ENCODE peak calls at places on chromosomes 12 and 14, in four cellular contexts. One of them, this sample, is unnamed.

GRCh38 chr14:54348001-54348611 is 48.7 kb upstream of the CDKN3 start:
- DNase-seq in cardiac muscle cell: peak; percentile 64
- DNase-seq in breast epithelium: no peak
- DNase-seq in fibroblast of lung: peak; percentile 64
- DNase-seq in this sample: no peak

GRCh38 chr14:95227279-95227860 is 70.0 kb upstream of the DICER1 start:
- DNase-seq in cardiac muscle cell: peak; percentile 27
- DNase-seq in breast epithelium: no peak
- DNase-seq in fibroblast of lung: peak; percentile 29
- DNase-seq in this sample: no peak

GRCh38 chr14:29243355-29243754 is 476.8 kb downstream of the FOXG1 start:
- DNase-seq in cardiac muscle cell: peak; percentile 92
- DNase-seq in breast epithelium: no peak
- DNase-seq in fibroblast of lung: peak; percentile 56
- DNase-seq in this sample: no peak

GRCh38 chr14:102187044-102187443 is 47.3 kb downstream of the WDR20 start:
- DNase-seq in cardiac muscle cell: peak; percentile 80
- DNase-seq in breast epithelium: no peak
- DNase-seq in fibroblast of lung: peak; percentile 88
- DNase-seq in this sample: no peak

GRCh38 chr14:87960013-87960787 is 32.8 kb downstream of the GALC start:
- DNase-seq in cardiac muscle cell: no peak
- DNase-seq in breast epithelium: no peak
- DNase-seq in fibroblast of lung: no peak
- DNase-seq in this sample: no peak

GRCh38 chr14:101122855-101123129 is 219.3 kb upstream of the RTL1 start:
- DNase-seq in cardiac muscle cell: no peak
- DNase-seq in breast epithelium: no peak
- DNase-seq in fibroblast of lung: no peak
- DNase-seq in this sample: no peak

GRCh38 chr12:132471011-132471857 is 18.7 kb upstream of the FBRSL1 start:
- DNase-seq in cardiac muscle cell: no peak
- DNase-seq in breast epithelium: no peak
- DNase-seq in fibroblast of lung: no peak
- DNase-seq in this sample: no peak

GRCh38 chr14:100825691-100826331 is at the start of gene MEG3:
- DNase-seq in cardiac muscle cell: peak; percentile 83
- DNase-seq in breast epithelium: peak; percentile 21
- DNase-seq in fibroblast of lung: peak; percentile 89
- DNase-seq in this sample: no peak

GRCh38 chr14:76204436-76205230 is 52.9 kb downstream of the GPATCH2L start:
- DNase-seq in cardiac muscle cell: peak; percentile 25
- DNase-seq in breast epithelium: no peak
- DNase-seq in fibroblast of lung: peak; percentile 8
- DNase-seq in this sample: no peak

GRCh38 chr12:80242341-80242740 is 143.0 kb downstream of the OTOGL start:
- DNase-seq in cardiac muscle cell: no peak
- DNase-seq in breast epithelium: no peak
- DNase-seq in fibroblast of lung: no peak
- DNase-seq in this sample: no peak

GRCh38 chr12:102958073-102958829 is 777 bp downstream of the ASCL1 start:
- DNase-seq in cardiac muscle cell: peak; percentile 50
- DNase-seq in breast epithelium: no peak
- DNase-seq in fibroblast of lung: peak; percentile 10
- DNase-seq in this sample: no peak

GRCh38 chr14:73913256-73913655 is 26.6 kb downstream of the ZNF410 start:
- DNase-seq in cardiac muscle cell: peak; percentile 61
- DNase-seq in breast epithelium: no peak
- DNase-seq in fibroblast of lung: no peak
- DNase-seq in this sample: no peak

GRCh38 chr12:13937735-13938134 is 43.7 kb downstream of the GRIN2B start:
- DNase-seq in cardiac muscle cell: no peak
- DNase-seq in breast epithelium: no peak
- DNase-seq in fibroblast of lung: no peak
- DNase-seq in this sample: no peak

GRCh38 chr12:132955094-132955932 is 793 bp downstream of the ZNF605 start:
- DNase-seq in cardiac muscle cell: peak; percentile 82
- DNase-seq in breast epithelium: no peak
- DNase-seq in fibroblast of lung: peak; percentile 81
- DNase-seq in this sample: peak; percentile 53

GRCh38 chr12:127191124-127191523 is 1075.8 kb upstream of the TMEM132C start:
- DNase-seq in cardiac muscle cell: no peak
- DNase-seq in breast epithelium: no peak
- DNase-seq in fibroblast of lung: peak; percentile 25
- DNase-seq in this sample: no peak

GRCh38 chr12:49094966-49095365 is 365 bp upstream of the DHH start:
- DNase-seq in cardiac muscle cell: no peak
- DNase-seq in breast epithelium: no peak
- DNase-seq in fibroblast of lung: no peak
- DNase-seq in this sample: no peak

GRCh38 chr12:46364777-46365580 is 7.6 kb downstream of the SLC38A2 start:
- DNase-seq in cardiac muscle cell: peak; percentile 88
- DNase-seq in breast epithelium: no peak
- DNase-seq in fibroblast of lung: peak; percentile 88
- DNase-seq in this sample: no peak

GRCh38 chr12:127162902-127163301 is 1104.1 kb upstream of the TMEM132C start:
- DNase-seq in cardiac muscle cell: peak; percentile 14
- DNase-seq in breast epithelium: no peak
- DNase-seq in fibroblast of lung: peak; percentile 46
- DNase-seq in this sample: no peak

GRCh38 chr14:48563465-48563864 is 888.1 kb upstream of the MDGA2 start:
- DNase-seq in cardiac muscle cell: no peak
- DNase-seq in breast epithelium: no peak
- DNase-seq in fibroblast of lung: no peak
- DNase-seq in this sample: no peak

GRCh38 chr12:96221391-96221790 is 27.2 kb downstream of the ELK3 start:
- DNase-seq in cardiac muscle cell: no peak
- DNase-seq in breast epithelium: peak; percentile 7
- DNase-seq in fibroblast of lung: no peak
- DNase-seq in this sample: no peak

GRCh38 chr14:64806202-64806861 is 73.4 kb downstream of the SPTB start:
- DNase-seq in cardiac muscle cell: peak; percentile 16
- DNase-seq in breast epithelium: peak; percentile 32
- DNase-seq in fibroblast of lung: peak; percentile 39
- DNase-seq in this sample: no peak

GRCh38 chr12:132117558-132117875 is 26.6 kb downstream of the DDX51 start:
- DNase-seq in cardiac muscle cell: no peak
- DNase-seq in breast epithelium: no peak
- DNase-seq in fibroblast of lung: no peak
- DNase-seq in this sample: peak; percentile 4

GRCh38 chr12:16555630-16556029 is 50.3 kb downstream of the LMO3 start:
- DNase-seq in cardiac muscle cell: peak; percentile 98
- DNase-seq in breast epithelium: no peak
- DNase-seq in fibroblast of lung: peak; percentile 68
- DNase-seq in this sample: no peak

GRCh38 chr14:74348241-74348734 is at the start of gene VRTN:
- DNase-seq in cardiac muscle cell: no peak
- DNase-seq in breast epithelium: no peak
- DNase-seq in fibroblast of lung: no peak
- DNase-seq in this sample: no peak

GRCh38 chr14:60275932-60276331 is 26.9 kb downstream of the PPM1A start:
- DNase-seq in cardiac muscle cell: peak; percentile 50
- DNase-seq in breast epithelium: no peak
- DNase-seq in fibroblast of lung: no peak
- DNase-seq in this sample: no peak

GRCh38 chr12:68159681-68160304 is at the start of gene IFNG:
- DNase-seq in cardiac muscle cell: no peak
- DNase-seq in breast epithelium: no peak
- DNase-seq in fibroblast of lung: no peak
- DNase-seq in this sample: no peak

GRCh38 chr14:58731465-58732330 is 93.9 kb downstream of the DACT1 start:
- DNase-seq in cardiac muscle cell: peak; percentile 97
- DNase-seq in breast epithelium: no peak
- DNase-seq in fibroblast of lung: peak; percentile 99
- DNase-seq in this sample: no peak

GRCh38 chr14:32382704-32383103 is 53.6 kb downstream of the AKAP6 start:
- DNase-seq in cardiac muscle cell: peak; percentile 26
- DNase-seq in breast epithelium: no peak
- DNase-seq in fibroblast of lung: peak; percentile 50
- DNase-seq in this sample: no peak

GRCh38 chr12:106645074-106645421 is 62.2 kb downstream of the RFX4 start:
- DNase-seq in cardiac muscle cell: peak; percentile 60
- DNase-seq in breast epithelium: peak; percentile 89
- DNase-seq in fibroblast of lung: no peak
- DNase-seq in this sample: peak; percentile 81

GRCh38 chr12:26630546-26631027 is 202.4 kb downstream of the ITPR2 start:
- DNase-seq in cardiac muscle cell: peak; percentile 64
- DNase-seq in breast epithelium: no peak
- DNase-seq in fibroblast of lung: peak; percentile 64
- DNase-seq in this sample: no peak

GRCh38 chr12:31035944-31036665 is 37.6 kb upstream of the DDX11 start:
- DNase-seq in cardiac muscle cell: no peak
- DNase-seq in breast epithelium: no peak
- DNase-seq in fibroblast of lung: peak; percentile 18
- DNase-seq in this sample: no peak

GRCh38 chr14:96509457-96510090 is 7.4 kb downstream of the PAPOLA start:
- DNase-seq in cardiac muscle cell: no peak
- DNase-seq in breast epithelium: no peak
- DNase-seq in fibroblast of lung: no peak
- DNase-seq in this sample: no peak

GRCh38 chr12:78181544-78182162 is 351.0 kb downstream of the NAV3 start:
- DNase-seq in cardiac muscle cell: peak; percentile 64
- DNase-seq in breast epithelium: no peak
- DNase-seq in fibroblast of lung: peak; percentile 68
- DNase-seq in this sample: no peak

GRCh38 chr14:75442642-75443041 is 14.8 kb downstream of the JDP2 start:
- DNase-seq in cardiac muscle cell: peak; percentile 66
- DNase-seq in breast epithelium: no peak
- DNase-seq in fibroblast of lung: no peak
- DNase-seq in this sample: no peak

GRCh38 chr14:22982477-22983245 is at the start of gene AJUBA:
- DNase-seq in cardiac muscle cell: peak; percentile 96
- DNase-seq in breast epithelium: peak; percentile 85
- DNase-seq in fibroblast of lung: peak; percentile 92
- DNase-seq in this sample: peak; percentile 93
- TF ChIP-seq CTCF in cardiac muscle cell: no peak
- TF ChIP-seq CTCF in breast epithelium: no peak
- TF ChIP-seq CTCF in fibroblast of lung: peak; percentile 16
- TF ChIP-seq CTCF in this sample: no peak

GRCh38 chr14:68934034-68934433 is 45.1 kb downstream of the ACTN1 start:
- DNase-seq in cardiac muscle cell: no peak
- DNase-seq in breast epithelium: no peak
- DNase-seq in fibroblast of lung: peak; percentile 47
- DNase-seq in this sample: no peak
- H3K4me1 ChIP-seq in cardiac muscle cell: peaks cover 70% of the 10 kb centered on the region
- H3K4me1 ChIP-seq in breast epithelium: peaks cover 7% of the 10 kb centered on the region
- H3K4me1 ChIP-seq in fibroblast of lung: peaks cover 36% of the 10 kb centered on the region
- H3K4me1 ChIP-seq in this sample: peaks cover 96% of the 10 kb centered on the region

GRCh38 chr12:108633081-108633533 is 587 bp downstream of the SELPLG start:
- DNase-seq in cardiac muscle cell: no peak
- DNase-seq in breast epithelium: no peak
- DNase-seq in fibroblast of lung: no peak
- DNase-seq in this sample: no peak

GRCh38 chr12:108634225-108634795 is 616 bp upstream of the SELPLG start:
- DNase-seq in cardiac muscle cell: no peak
- DNase-seq in breast epithelium: no peak
- DNase-seq in fibroblast of lung: no peak
- DNase-seq in this sample: peak; percentile 85

GRCh38 chr12:108635201-108635996 is 1.7 kb upstream of the SELPLG start:
- DNase-seq in cardiac muscle cell: no peak
- DNase-seq in breast epithelium: no peak
- DNase-seq in fibroblast of lung: no peak
- DNase-seq in this sample: no peak

GRCh38 chr12:108635997-108636808 is 2.5 kb upstream of the SELPLG start:
- DNase-seq in cardiac muscle cell: no peak
- DNase-seq in breast epithelium: no peak
- DNase-seq in fibroblast of lung: no peak
- DNase-seq in this sample: no peak

DNA sequence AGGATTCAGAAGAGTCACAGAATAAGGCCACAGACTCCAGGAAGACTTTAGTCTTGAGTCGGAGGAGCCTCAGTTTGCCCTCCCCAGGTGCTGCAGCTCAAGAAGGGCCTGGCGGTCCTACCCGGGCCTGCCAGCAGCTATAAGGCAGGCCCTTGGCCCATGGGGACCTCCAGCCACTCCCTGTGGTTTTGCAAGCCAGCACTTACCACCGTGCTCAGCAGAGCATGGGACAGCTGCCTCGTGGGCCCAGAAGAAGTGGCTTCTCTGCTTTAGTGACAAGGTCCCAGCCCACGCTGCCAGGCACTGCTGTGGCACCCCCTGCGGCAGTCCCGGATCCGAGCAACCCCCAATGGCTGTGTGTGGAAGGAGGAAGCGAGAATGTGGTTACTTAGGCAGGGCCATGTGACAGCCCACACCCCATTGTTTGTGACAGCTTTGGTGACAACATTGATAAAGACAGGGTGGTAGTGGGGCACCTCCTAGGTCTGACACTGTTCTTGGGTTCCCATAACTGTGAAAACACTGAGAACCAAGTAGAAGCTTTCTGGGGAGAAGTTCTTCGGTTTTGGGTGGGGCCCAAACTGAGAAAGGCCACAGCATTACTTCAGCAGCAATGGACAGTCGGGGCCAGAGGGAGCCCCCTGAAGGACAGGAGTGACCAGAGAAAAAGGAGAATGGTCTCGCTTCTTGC is at the start of gene SELPLG:
- DNase-seq in cardiac muscle cell: no peak
- DNase-seq in breast epithelium: peak; percentile 50
- DNase-seq in fibroblast of lung: no peak
- DNase-seq in this sample: peak; percentile 93
- H3K27ac ChIP-seq in cardiac muscle cell: peak within 1 kb of the TSS; percentile 2
- H3K27ac ChIP-seq in breast epithelium: peak within 1 kb of the TSS; percentile 25
- H3K27ac ChIP-seq in fibroblast of lung: no peak within 1 kb of the TSS
- H3K27ac ChIP-seq in this sample: peak within 1 kb of the TSS; percentile 94

GRCh38 chr12:53102883-53103807 is at the start of gene SOAT2:
- DNase-seq in cardiac muscle cell: no peak
- DNase-seq in breast epithelium: no peak
- DNase-seq in fibroblast of lung: no peak
- DNase-seq in this sample: no peak
- TF ChIP-seq CTCF in cardiac muscle cell: no peak
- TF ChIP-seq CTCF in breast epithelium: no peak
- TF ChIP-seq CTCF in fibroblast of lung: no peak
- TF ChIP-seq CTCF in this sample: no peak

DNA sequence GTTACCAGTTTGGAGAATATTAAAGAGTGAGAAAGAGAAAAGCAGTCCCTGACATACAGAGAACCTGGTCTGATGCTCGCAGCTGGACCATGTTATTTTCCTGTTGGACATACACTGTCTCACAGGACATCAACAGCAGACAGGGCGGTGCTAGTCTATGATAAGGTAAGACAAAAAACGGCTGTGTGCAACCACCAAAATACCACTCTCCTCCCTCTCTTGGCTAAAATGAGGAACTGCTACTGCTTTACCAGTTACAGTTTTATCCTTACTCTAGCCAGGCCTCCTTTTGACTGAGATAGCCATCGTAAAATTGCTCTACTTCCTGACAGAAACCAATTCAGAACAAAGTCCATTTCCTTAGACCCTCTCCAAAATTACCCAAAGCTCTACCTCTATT is 47.0 kb upstream of the ERGIC2 start:
- DNase-seq in cardiac muscle cell: peak; percentile 60
- DNase-seq in breast epithelium: no peak
- DNase-seq in fibroblast of lung: no peak
- DNase-seq in this sample: no peak
- H3K4me1 ChIP-seq in cardiac muscle cell: no peaks in the 10 kb centered on the region
- H3K4me1 ChIP-seq in breast epithelium: no peaks in the 10 kb centered on the region
- H3K4me1 ChIP-seq in fibroblast of lung: no peaks in the 10 kb centered on the region
- H3K4me1 ChIP-seq in this sample: no peaks in the 10 kb centered on the region

This sample was measured in left lung.